ENCODE peak calls at places on chromosomes 16 and 17, in ten cellular contexts. R, K, L, T, I, C, X, O, A and P are unnamed samples.
A peak's percentile ranks its signal among the peaks of the same experiment; 100 is the strongest.

GRCh38 chr16:25633549-25633948 is 58.2 kb upstream of the HS3ST4 start:
- DNase-seq in R (peak; percentile 51), K (no peak), L (no peak), T (no peak), I (no peak), C (no peak), X (no peak), O (no peak), A (no peak), P (no peak)

GRCh38 chr16:85752511-85753420 is 1.9 kb upstream of the C16orf74 start:
- DNase-seq in R (no peak), K (peak; percentile 62), L (no peak), T (peak; percentile 26), I (peak; percentile 78), C (no peak), X (no peak), O (no peak), A (no peak), P (no peak)

GRCh38 chr17:79417589-79417988 is 193.3 kb downstream of the RBFOX3 start:
- DNase-seq in R (no peak), K (no peak), L (no peak), T (no peak), I (no peak), C (no peak), X (no peak), O (no peak), A (no peak), P (no peak)

GRCh38 chr17:71899317-71899716 is 221.5 kb upstream of the SOX9 start:
- DNase-seq in R (no peak), K (peak; percentile 59), L (no peak), T (no peak), I (no peak), C (no peak), X (no peak), O (no peak), A (no peak), P (no peak)

GRCh38 chr16:12084436-12084835 is 107.9 kb downstream of the SNX29 start:
- DNase-seq in R (no peak), K (no peak), L (no peak), T (no peak), I (no peak), C (no peak), X (no peak), O (no peak), A (no peak), P (peak; percentile 42)

GRCh38 chr17:30414486-30414885 is 35.8 kb downstream of the CPD start:
- DNase-seq in R (no peak), K (peak; percentile 19), L (no peak), T (no peak), I (no peak), C (no peak), X (peak; percentile 18), O (no peak), A (no peak), P (no peak)

GRCh38 chr16:68275611-68276191 is 11.4 kb downstream of the SLC7A6 start:
- DNase-seq in R (no peak), K (no peak), L (peak; percentile 80), T (no peak), I (no peak), C (no peak), X (no peak), O (no peak), A (peak; percentile 30), P (no peak)

GRCh38 chr16:67723940-67724339 is 4.8 kb upstream of the GFOD2 start:
- DNase-seq in R (no peak), K (no peak), L (no peak), T (no peak), I (no peak), C (no peak), X (no peak), O (no peak), A (no peak), P (peak; percentile 25)

GRCh38 chr16:9123871-9124270 is 32.4 kb downstream of the HAPSTR1 start:
- DNase-seq in R (peak; percentile 54), K (no peak), L (no peak), T (no peak), I (no peak), C (peak; percentile 25), X (no peak), O (no peak), A (no peak), P (peak; percentile 85)

GRCh38 chr17:1931759-1932579 is 93.2 kb downstream of the RTN4RL1 start:
- DNase-seq in R (no peak), K (peak; percentile 7), L (no peak), T (peak; percentile 36), I (peak; percentile 92), C (no peak), X (no peak), O (no peak), A (no peak), P (no peak)

GRCh38 chr17:37848690-37849616 is 75.3 kb upstream of the TBC1D3K start:
- DNase-seq in R (peak; percentile 89), K (peak; percentile 96), L (peak; percentile 68), T (no peak), I (no peak), C (no peak), X (peak; percentile 28), O (no peak), A (no peak), P (no peak)

GRCh38 chr16:3454093-3454492 is 10.6 kb downstream of the NAA60 start:
- DNase-seq in R (no peak), K (peak; percentile 8), L (no peak), T (no peak), I (no peak), C (no peak), X (no peak), O (no peak), A (no peak), P (no peak)

GRCh38 chr16:19872935-19873334 is 11.7 kb downstream of the GPRC5B start:
- DNase-seq in R (no peak), K (no peak), L (no peak), T (no peak), I (no peak), C (no peak), X (no peak), O (no peak), A (no peak), P (no peak)

GRCh38 chr17:28046034-28046825 is 3.8 kb downstream of the NLK start:
- DNase-seq in R (no peak), K (no peak), L (no peak), T (no peak), I (no peak), C (no peak), X (no peak), O (no peak), A (no peak), P (no peak)
- H3K4me1 ChIP-seq in R (peaks cover 4% of the 10 kb centered on the region), K (peaks cover 10% of the 10 kb centered on the region), L (peaks cover 49% of the 10 kb centered on the region), T (peaks cover 8% of the 10 kb centered on the region), I (peaks cover 61% of the 10 kb centered on the region), C (peaks cover 14% of the 10 kb centered on the region), X (peaks cover 45% of the 10 kb centered on the region), O (peaks cover 24% of the 10 kb centered on the region), A (peaks cover 57% of the 10 kb centered on the region), P (peaks cover 27% of the 10 kb centered on the region)

GRCh38 chr17:50916708-50917417 is 50.7 kb upstream of the TOB1 start:
- DNase-seq in R (no peak), K (no peak), L (no peak), T (no peak), I (no peak), C (no peak), X (no peak), O (no peak), A (no peak), P (no peak)

GRCh38 chr17:50917418-50917743 is 51.2 kb upstream of the TOB1 start:
- DNase-seq in R (no peak), K (no peak), L (no peak), T (no peak), I (peak; percentile 21), C (no peak), X (no peak), O (no peak), A (no peak), P (no peak)

GRCh38 chr17:50918933-50919296 is 52.8 kb upstream of the TOB1 start:
- DNase-seq in R (no peak), K (peak; percentile 35), L (peak; percentile 76), T (no peak), I (no peak), C (no peak), X (no peak), O (no peak), A (no peak), P (no peak)

GRCh38 chr17:50919321-50920040 is 53.3 kb upstream of the TOB1 start:
- DNase-seq in R (no peak), K (peak; percentile 82), L (peak; percentile 91), T (peak; percentile 81), I (peak; percentile 86), C (peak; percentile 77), X (peak; percentile 84), O (peak; percentile 64), A (peak; percentile 79), P (peak; percentile 90)

GRCh38 chr17:50918071-50918932 is 52.1 kb upstream of the TOB1 start:
- DNase-seq in R (no peak), K (no peak), L (no peak), T (no peak), I (no peak), C (no peak), X (no peak), O (no peak), A (no peak), P (no peak)
- H3K4me1 ChIP-seq in R (peaks cover 3% of the 10 kb centered on the region), K (peaks cover 8% of the 10 kb centered on the region), L (peaks cover 41% of the 10 kb centered on the region), T (peaks cover 11% of the 10 kb centered on the region), I (peaks cover 54% of the 10 kb centered on the region), C (peaks cover 16% of the 10 kb centered on the region), X (no peaks in the 10 kb centered on the region), O (peaks cover 28% of the 10 kb centered on the region), A (peaks cover 41% of the 10 kb centered on the region), P (peaks cover 11% of the 10 kb centered on the region)

GRCh38 chr17:36593651-36594316 is 2.1 kb downstream of the DHRS11 start:
- DNase-seq in R (no peak), K (no peak), L (no peak), T (no peak), I (no peak), C (no peak), X (no peak), O (no peak), A (no peak), P (peak; percentile 27)

GRCh38 chr17:36591434-36592315 is at the start of gene DHRS11:
- DNase-seq in R (peak; percentile 19), K (peak; percentile 64), L (peak; percentile 71), T (peak; percentile 80), I (peak; percentile 95), C (no peak), X (peak; percentile 91), O (peak; percentile 68), A (peak; percentile 80), P (peak; percentile 92)

GRCh38 chr17:36594626-36595401 is 3.1 kb downstream of the DHRS11 start:
- DNase-seq in R (no peak), K (no peak), L (no peak), T (no peak), I (no peak), C (no peak), X (no peak), O (no peak), A (no peak), P (peak; percentile 28)

GRCh38 chr17:36592316-36592710 is 634 bp downstream of the DHRS11 start:
- DNase-seq in R (no peak), K (no peak), L (no peak), T (no peak), I (peak; percentile 66), C (no peak), X (peak; percentile 37), O (no peak), A (no peak), P (no peak)

GRCh38 chr17:36592711-36593321 is 1.1 kb downstream of the DHRS11 start:
- DNase-seq in R (no peak), K (no peak), L (no peak), T (no peak), I (no peak), C (no peak), X (no peak), O (no peak), A (no peak), P (no peak)
- H3K4me1 ChIP-seq in R (peaks cover 6% of the 10 kb centered on the region), K (peaks cover 5% of the 10 kb centered on the region), L (peaks cover 11% of the 10 kb centered on the region), T (peaks cover 9% of the 10 kb centered on the region), I (peaks cover 20% of the 10 kb centered on the region), C (peaks cover 7% of the 10 kb centered on the region), X (peaks cover 36% of the 10 kb centered on the region), O (peaks cover 15% of the 10 kb centered on the region), A (peaks cover 10% of the 10 kb centered on the region), P (peaks cover 6% of the 10 kb centered on the region)

GRCh38 chr16:1550061-1550460 is 16.6 kb downstream of the TMEM204 start:
- DNase-seq in R (no peak), K (no peak), L (no peak), T (no peak), I (no peak), C (no peak), X (no peak), O (no peak), A (no peak), P (no peak)
- H3K4me1 ChIP-seq in R (no peaks in the 10 kb centered on the region), K (peaks cover 2% of the 10 kb centered on the region), L (peaks cover 18% of the 10 kb centered on the region), T (peaks cover 11% of the 10 kb centered on the region), I (no peaks in the 10 kb centered on the region), C (peaks cover 60% of the 10 kb centered on the region), X (peaks cover 9% of the 10 kb centered on the region), O (peaks cover 8% of the 10 kb centered on the region), A (peaks cover 29% of the 10 kb centered on the region), P (peaks cover 49% of the 10 kb centered on the region)